ENCODE peak calls at places on chromosome 2, in eight cellular contexts. One of them, this sample, is unnamed.

GRCh38 chr2:76692896-76693295 is 829.3 kb downstream of the LRRTM4 start:
- DNase-seq in mammary epithelial cell: no peak
- DNase-seq in PC-3: no peak
- DNase-seq in mesenchymal stem cell: no peak
- DNase-seq in neuronal stem cell: no peak
- DNase-seq in GM23248: no peak
- DNase-seq in fibroblast of lung: no peak
- DNase-seq in IMR-90: no peak
- DNase-seq in this sample: no peak

GRCh38 chr2:119453972-119454593 is 22.4 kb downstream of the TMEM37 start:
- DNase-seq in GM23248: no peak
- DNase-seq in mammary epithelial cell: no peak
- DNase-seq in PC-3: no peak
- DNase-seq in mesenchymal stem cell: no peak
- DNase-seq in neuronal stem cell: no peak
- DNase-seq in fibroblast of lung: no peak
- DNase-seq in IMR-90: no peak
- DNase-seq in this sample: no peak

GRCh38 chr2:42809131-42809875 is 16.9 kb upstream of the HAAO start:
- DNase-seq in mesenchymal stem cell: no peak
- DNase-seq in neuronal stem cell: no peak
- DNase-seq in GM23248: no peak
- DNase-seq in fibroblast of lung: peak
- DNase-seq in PC-3: no peak
- DNase-seq in IMR-90: no peak
- DNase-seq in mammary epithelial cell: no peak
- DNase-seq in this sample: peak

GRCh38 chr2:24024018-24024417 is 14.1 kb downstream of the MFSD2B start:
- DNase-seq in GM23248: peak
- DNase-seq in IMR-90: peak
- DNase-seq in neuronal stem cell: no peak
- DNase-seq in mesenchymal stem cell: no peak
- DNase-seq in PC-3: no peak
- DNase-seq in fibroblast of lung: peak
- DNase-seq in mammary epithelial cell: no peak
- DNase-seq in this sample: no peak

GRCh38 chr2:228786932-228787331 is 484.2 kb downstream of the PID1 start:
- DNase-seq in mammary epithelial cell: no peak
- DNase-seq in IMR-90: no peak
- DNase-seq in PC-3: no peak
- DNase-seq in fibroblast of lung: no peak
- DNase-seq in neuronal stem cell: no peak
- DNase-seq in mesenchymal stem cell: no peak
- DNase-seq in GM23248: no peak
- DNase-seq in this sample: no peak

GRCh38 chr2:205273627-205274026 is 408.7 kb upstream of the NRP2 start:
- DNase-seq in PC-3: peak
- DNase-seq in IMR-90: no peak
- DNase-seq in mesenchymal stem cell: peak
- DNase-seq in GM23248: no peak
- DNase-seq in neuronal stem cell: no peak
- DNase-seq in fibroblast of lung: no peak
- DNase-seq in mammary epithelial cell: no peak
- DNase-seq in this sample: no peak

GRCh38 chr2:118417417-118418125 is 329.3 kb downstream of the INSIG2 start:
- DNase-seq in IMR-90: peak
- DNase-seq in mammary epithelial cell: peak
- DNase-seq in PC-3: peak
- DNase-seq in mesenchymal stem cell: no peak
- DNase-seq in GM23248: peak
- DNase-seq in neuronal stem cell: no peak
- DNase-seq in fibroblast of lung: peak
- DNase-seq in this sample: no peak

GRCh38 chr2:75481041-75481836 is 79.5 kb downstream of the EVA1A start:
- DNase-seq in fibroblast of lung: peak
- DNase-seq in PC-3: peak
- DNase-seq in neuronal stem cell: no peak
- DNase-seq in IMR-90: peak
- DNase-seq in mammary epithelial cell: peak
- DNase-seq in GM23248: peak
- DNase-seq in mesenchymal stem cell: peak
- DNase-seq in this sample: peak

GRCh38 chr2:143934913-143935310 is 585.0 kb downstream of the ZEB2 start:
- DNase-seq in IMR-90: peak
- DNase-seq in GM23248: no peak
- DNase-seq in fibroblast of lung: peak
- DNase-seq in mammary epithelial cell: no peak
- DNase-seq in PC-3: no peak
- DNase-seq in neuronal stem cell: no peak
- DNase-seq in mesenchymal stem cell: no peak
- DNase-seq in this sample: no peak

GRCh38 chr2:136809987-136810386 is 44.6 kb downstream of the THSD7B start:
- DNase-seq in PC-3: no peak
- DNase-seq in mammary epithelial cell: no peak
- DNase-seq in mesenchymal stem cell: no peak
- DNase-seq in GM23248: no peak
- DNase-seq in IMR-90: no peak
- DNase-seq in fibroblast of lung: no peak
- DNase-seq in neuronal stem cell: no peak
- DNase-seq in this sample: no peak

GRCh38 chr2:113848758-113849460 is 41.0 kb upstream of the ACTR3 start:
- DNase-seq in mammary epithelial cell: peak
- DNase-seq in GM23248: peak
- DNase-seq in neuronal stem cell: no peak
- DNase-seq in mesenchymal stem cell: no peak
- DNase-seq in IMR-90: peak
- DNase-seq in fibroblast of lung: no peak
- DNase-seq in PC-3: peak
- DNase-seq in this sample: no peak

GRCh38 chr2:161416633-161417427 is 733 bp downstream of the TBR1 start:
- DNase-seq in PC-3: no peak
- DNase-seq in mammary epithelial cell: no peak
- DNase-seq in neuronal stem cell: peak
- DNase-seq in IMR-90: no peak
- DNase-seq in GM23248: peak
- DNase-seq in mesenchymal stem cell: no peak
- DNase-seq in fibroblast of lung: no peak
- DNase-seq in this sample: no peak

GRCh38 chr2:109635426-109636289 is 21.5 kb downstream of the SOWAHC start:
- DNase-seq in neuronal stem cell: no peak
- DNase-seq in PC-3: no peak
- DNase-seq in fibroblast of lung: no peak
- DNase-seq in mammary epithelial cell: no peak
- DNase-seq in IMR-90: no peak
- DNase-seq in GM23248: no peak
- DNase-seq in mesenchymal stem cell: no peak
- DNase-seq in this sample: no peak

GRCh38 chr2:2805263-2805662 is 474.2 kb upstream of the MYT1L start:
- DNase-seq in neuronal stem cell: no peak
- DNase-seq in fibroblast of lung: no peak
- DNase-seq in GM23248: no peak
- DNase-seq in mesenchymal stem cell: no peak
- DNase-seq in mammary epithelial cell: no peak
- DNase-seq in PC-3: no peak
- DNase-seq in IMR-90: no peak
- DNase-seq in this sample: no peak

GRCh38 chr2:69138793-69139510 is 126.0 kb downstream of the ANTXR1 start:
- DNase-seq in mesenchymal stem cell: peak
- DNase-seq in PC-3: peak
- DNase-seq in mammary epithelial cell: peak
- DNase-seq in fibroblast of lung: peak
- DNase-seq in GM23248: peak
- DNase-seq in IMR-90: peak
- DNase-seq in neuronal stem cell: no peak
- DNase-seq in this sample: no peak

GRCh38 chr2:127078691-127079270 is 28.2 kb downstream of the BIN1 start:
- DNase-seq in IMR-90: no peak
- DNase-seq in fibroblast of lung: no peak
- DNase-seq in GM23248: no peak
- DNase-seq in mammary epithelial cell: no peak
- DNase-seq in PC-3: no peak
- DNase-seq in neuronal stem cell: no peak
- DNase-seq in mesenchymal stem cell: no peak
- DNase-seq in this sample: no peak

GRCh38 chr2:127079358-127079920 is 27.5 kb downstream of the BIN1 start:
- DNase-seq in IMR-90: no peak
- DNase-seq in mesenchymal stem cell: no peak
- DNase-seq in fibroblast of lung: no peak
- DNase-seq in PC-3: no peak
- DNase-seq in neuronal stem cell: no peak
- DNase-seq in mammary epithelial cell: no peak
- DNase-seq in GM23248: no peak
- DNase-seq in this sample: no peak

GRCh38 chr2:127080941-127081769 is 25.8 kb downstream of the BIN1 start:
- DNase-seq in IMR-90: no peak
- DNase-seq in GM23248: no peak
- DNase-seq in neuronal stem cell: no peak
- DNase-seq in mammary epithelial cell: no peak
- DNase-seq in PC-3: no peak
- DNase-seq in mesenchymal stem cell: no peak
- DNase-seq in fibroblast of lung: peak
- DNase-seq in this sample: peak

GRCh38 chr2:127081826-127082633 is 24.9 kb downstream of the BIN1 start:
- DNase-seq in PC-3: no peak
- DNase-seq in mesenchymal stem cell: no peak
- DNase-seq in GM23248: no peak
- DNase-seq in mammary epithelial cell: no peak
- DNase-seq in fibroblast of lung: peak
- DNase-seq in neuronal stem cell: no peak
- DNase-seq in IMR-90: peak
- DNase-seq in this sample: peak

DNA sequence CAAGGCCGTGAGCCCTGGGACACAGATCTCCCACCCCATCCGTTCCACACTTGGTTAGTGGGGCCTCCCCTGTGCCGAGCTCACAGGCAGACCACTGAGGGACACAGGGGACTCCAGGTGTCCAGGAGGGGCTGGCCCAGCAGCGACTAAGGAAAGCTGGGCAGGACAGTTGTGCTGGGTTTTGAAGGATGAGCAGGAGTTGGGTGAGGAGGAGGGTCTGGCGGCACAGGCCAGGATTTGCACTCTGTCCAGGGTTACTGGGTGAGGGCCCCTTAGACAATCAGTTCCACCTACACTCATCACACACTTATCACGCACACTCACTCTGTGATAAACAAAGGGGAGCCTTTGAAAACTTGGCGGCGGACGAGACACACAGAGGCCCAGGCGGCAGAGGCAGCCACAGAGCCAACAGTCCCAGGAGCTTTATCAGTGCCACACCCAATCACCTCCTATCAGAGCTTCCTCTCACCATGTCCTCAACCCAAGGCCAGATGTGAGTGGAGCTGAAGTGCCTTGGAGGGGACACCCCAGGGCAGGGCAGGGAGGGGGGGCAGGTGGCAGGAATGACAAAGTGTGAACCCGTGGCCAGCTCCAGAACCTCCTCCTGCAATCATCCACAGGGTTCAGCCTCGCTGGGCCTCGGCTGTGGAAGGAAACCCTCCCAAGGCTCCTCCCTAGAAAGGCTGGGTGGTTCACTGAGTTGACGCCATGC is 26.6 kb downstream of the BIN1 start:
- DNase-seq in mammary epithelial cell: no peak
- DNase-seq in GM23248: no peak
- DNase-seq in PC-3: no peak
- DNase-seq in IMR-90: no peak
- DNase-seq in fibroblast of lung: no peak
- DNase-seq in mesenchymal stem cell: no peak
- DNase-seq in neuronal stem cell: no peak
- DNase-seq in this sample: no peak
- H3K4me2 ChIP-seq in mammary epithelial cell: no peak
- H3K4me2 ChIP-seq in GM23248: no peak
- H3K4me2 ChIP-seq in PC-3: no peak
- H3K4me2 ChIP-seq in IMR-90: no peak
- H3K4me2 ChIP-seq in fibroblast of lung: no peak
- H3K4me2 ChIP-seq in mesenchymal stem cell: no peak
- H3K4me2 ChIP-seq in neuronal stem cell: no peak
- H3K4me2 ChIP-seq in this sample: no peak

GRCh38 chr2:106339608-106340007 is 128.6 kb downstream of the RGPD3 start:
- DNase-seq in GM23248: no peak
- DNase-seq in neuronal stem cell: no peak
- DNase-seq in mesenchymal stem cell: no peak
- DNase-seq in mammary epithelial cell: no peak
- DNase-seq in PC-3: no peak
- DNase-seq in IMR-90: no peak
- DNase-seq in fibroblast of lung: no peak
- DNase-seq in this sample: no peak
- H3K4me2 ChIP-seq in GM23248: no peak
- H3K4me2 ChIP-seq in neuronal stem cell: no peak
- H3K4me2 ChIP-seq in mesenchymal stem cell: no peak
- H3K4me2 ChIP-seq in mammary epithelial cell: no peak
- H3K4me2 ChIP-seq in PC-3: no peak
- H3K4me2 ChIP-seq in IMR-90: no peak
- H3K4me2 ChIP-seq in fibroblast of lung: no peak
- H3K4me2 ChIP-seq in this sample: no peak

DNA sequence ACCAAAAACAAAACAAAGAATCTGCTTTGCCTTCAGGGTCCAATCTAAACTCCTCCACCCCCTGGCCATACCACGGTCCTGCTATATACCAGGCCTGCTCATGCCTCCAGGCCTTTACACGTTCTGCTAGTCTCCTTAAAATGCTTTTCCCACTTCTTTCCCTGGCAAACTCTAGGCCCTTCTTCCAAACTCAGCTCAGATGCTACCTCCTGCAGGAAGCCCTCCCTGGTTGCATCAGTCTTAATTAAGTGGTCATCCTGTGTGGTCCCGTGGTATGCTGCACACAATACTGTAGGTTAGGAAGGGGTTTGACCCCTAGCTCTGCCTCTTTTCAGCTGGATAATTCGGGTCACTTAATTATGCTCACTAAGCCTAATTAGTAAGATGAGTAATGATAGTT is 85.9 kb upstream of the SP3 start:
- DNase-seq in IMR-90: no peak
- DNase-seq in mesenchymal stem cell: no peak
- DNase-seq in fibroblast of lung: no peak
- DNase-seq in PC-3: no peak
- DNase-seq in mammary epithelial cell: no peak
- DNase-seq in GM23248: no peak
- DNase-seq in neuronal stem cell: no peak
- DNase-seq in this sample: no peak
- H3K4me2 ChIP-seq in IMR-90: no peak
- H3K4me2 ChIP-seq in mesenchymal stem cell: no peak
- H3K4me2 ChIP-seq in fibroblast of lung: no peak
- H3K4me2 ChIP-seq in PC-3: peak
- H3K4me2 ChIP-seq in mammary epithelial cell: no peak
- H3K4me2 ChIP-seq in GM23248: peak
- H3K4me2 ChIP-seq in neuronal stem cell: no peak
- H3K4me2 ChIP-seq in this sample: no peak

DNA sequence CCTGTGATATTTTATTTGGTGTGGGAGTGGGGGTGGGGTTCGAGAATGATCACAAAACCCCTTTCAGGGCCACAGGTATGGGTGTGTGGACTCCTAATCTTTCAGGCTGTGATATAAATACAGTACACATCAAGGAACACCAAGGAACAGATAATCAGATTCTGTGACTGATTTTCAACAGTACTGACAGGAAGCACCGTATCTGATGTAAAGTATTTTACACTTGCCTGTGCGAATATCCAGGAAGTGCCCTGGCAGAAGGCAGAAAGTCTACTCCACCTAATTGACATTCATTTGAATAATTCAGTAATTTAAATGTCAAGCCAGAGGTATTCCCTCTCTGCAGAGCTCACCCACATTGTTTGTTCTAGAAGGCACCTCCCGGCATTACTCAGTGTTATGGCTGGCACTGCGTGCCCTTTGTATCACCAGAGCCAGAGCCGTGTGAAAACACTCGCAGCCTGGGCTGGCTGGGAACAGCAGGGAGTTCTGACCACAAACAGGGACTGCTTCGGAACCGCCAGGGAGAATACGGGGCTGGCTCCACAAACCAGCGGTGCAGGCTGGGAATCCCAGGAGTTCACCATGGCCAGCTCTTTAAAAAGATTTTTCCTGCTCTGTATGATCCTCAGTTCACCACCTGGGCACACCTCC is 91.8 kb downstream of the ACVR1 start:
- DNase-seq in neuronal stem cell: no peak
- DNase-seq in IMR-90: peak
- DNase-seq in GM23248: peak
- DNase-seq in mesenchymal stem cell: peak
- DNase-seq in mammary epithelial cell: peak
- DNase-seq in PC-3: peak
- DNase-seq in fibroblast of lung: peak
- DNase-seq in this sample: no peak
- H3K4me2 ChIP-seq in neuronal stem cell: no peak
- H3K4me2 ChIP-seq in IMR-90: no peak
- H3K4me2 ChIP-seq in GM23248: peak
- H3K4me2 ChIP-seq in mesenchymal stem cell: peak
- H3K4me2 ChIP-seq in mammary epithelial cell: peak
- H3K4me2 ChIP-seq in PC-3: peak
- H3K4me2 ChIP-seq in fibroblast of lung: no peak
- H3K4me2 ChIP-seq in this sample: no peak

This sample was measured in OCI-LY7.